ENCODE peak calls at places on chromosomes 13 and 19, in six cellular contexts. One of them, this sample, is unnamed.

GRCh38 chr19:40370997-40371801 is 18.8 kb downstream of the HIPK4 start:
- DNase-seq in stimulated activated CD8-positive, alpha-beta memory T cell treated with anti-CD3 and anti-CD28 coated beads, Interleukin-4, amount 100 ng/mL, for 1 hour: no peak
- DNase-seq in CD4-positive, alpha-beta memory T cell: no peak
- DNase-seq in fibroblast of pulmonary artery: no peak
- DNase-seq in type B pancreatic cell: no peak
- DNase-seq in astrocyte of the cerebellum: no peak
- DNase-seq in this sample: no peak

GRCh38 chr19:46898731-46899130 is 37.9 kb downstream of the ARHGAP35 start:
- DNase-seq in stimulated activated CD8-positive, alpha-beta memory T cell treated with anti-CD3 and anti-CD28 coated beads, Interleukin-4, amount 100 ng/mL, for 1 hour: no peak
- DNase-seq in CD4-positive, alpha-beta memory T cell: no peak
- DNase-seq in fibroblast of pulmonary artery: peak
- DNase-seq in type B pancreatic cell: no peak
- DNase-seq in astrocyte of the cerebellum: peak
- DNase-seq in this sample: no peak

GRCh38 chr13:44972956-44973581 is 16.2 kb downstream of the NUFIP1 start:
- DNase-seq in stimulated activated CD8-positive, alpha-beta memory T cell treated with anti-CD3 and anti-CD28 coated beads, Interleukin-4, amount 100 ng/mL, for 1 hour: no peak
- DNase-seq in CD4-positive, alpha-beta memory T cell: no peak
- DNase-seq in fibroblast of pulmonary artery: peak
- DNase-seq in type B pancreatic cell: no peak
- DNase-seq in astrocyte of the cerebellum: peak
- DNase-seq in this sample: no peak

GRCh38 chr13:98626298-98626940 is 49.5 kb upstream of the STK24 start:
- DNase-seq in stimulated activated CD8-positive, alpha-beta memory T cell treated with anti-CD3 and anti-CD28 coated beads, Interleukin-4, amount 100 ng/mL, for 1 hour: no peak
- DNase-seq in CD4-positive, alpha-beta memory T cell: no peak
- DNase-seq in fibroblast of pulmonary artery: no peak
- DNase-seq in type B pancreatic cell: no peak
- DNase-seq in astrocyte of the cerebellum: no peak
- DNase-seq in this sample: no peak

GRCh38 chr19:5130371-5131030 is 161.6 kb downstream of the KDM4B start:
- DNase-seq in stimulated activated CD8-positive, alpha-beta memory T cell treated with anti-CD3 and anti-CD28 coated beads, Interleukin-4, amount 100 ng/mL, for 1 hour: peak
- DNase-seq in CD4-positive, alpha-beta memory T cell: peak
- DNase-seq in fibroblast of pulmonary artery: no peak
- DNase-seq in type B pancreatic cell: no peak
- DNase-seq in astrocyte of the cerebellum: no peak
- DNase-seq in this sample: no peak

GRCh38 chr13:99178636-99179035 is 22.0 kb upstream of the UBAC2 start:
- DNase-seq in stimulated activated CD8-positive, alpha-beta memory T cell treated with anti-CD3 and anti-CD28 coated beads, Interleukin-4, amount 100 ng/mL, for 1 hour: no peak
- DNase-seq in CD4-positive, alpha-beta memory T cell: no peak
- DNase-seq in fibroblast of pulmonary artery: peak
- DNase-seq in type B pancreatic cell: no peak
- DNase-seq in astrocyte of the cerebellum: no peak
- DNase-seq in this sample: no peak

GRCh38 chr19:30651066-30651465 is 278.9 kb downstream of the ZNF536 start:
- DNase-seq in stimulated activated CD8-positive, alpha-beta memory T cell treated with anti-CD3 and anti-CD28 coated beads, Interleukin-4, amount 100 ng/mL, for 1 hour: no peak
- DNase-seq in CD4-positive, alpha-beta memory T cell: no peak
- DNase-seq in fibroblast of pulmonary artery: no peak
- DNase-seq in type B pancreatic cell: peak
- DNase-seq in astrocyte of the cerebellum: no peak
- DNase-seq in this sample: no peak

GRCh38 chr13:71618154-71618553 is 248.8 kb downstream of the DACH1 start:
- DNase-seq in stimulated activated CD8-positive, alpha-beta memory T cell treated with anti-CD3 and anti-CD28 coated beads, Interleukin-4, amount 100 ng/mL, for 1 hour: no peak
- DNase-seq in CD4-positive, alpha-beta memory T cell: no peak
- DNase-seq in fibroblast of pulmonary artery: peak
- DNase-seq in type B pancreatic cell: no peak
- DNase-seq in astrocyte of the cerebellum: peak
- DNase-seq in this sample: no peak

GRCh38 chr19:38319421-38320258 is at the start of gene KCNK6:
- DNase-seq in stimulated activated CD8-positive, alpha-beta memory T cell treated with anti-CD3 and anti-CD28 coated beads, Interleukin-4, amount 100 ng/mL, for 1 hour: no peak
- DNase-seq in CD4-positive, alpha-beta memory T cell: no peak
- DNase-seq in fibroblast of pulmonary artery: peak
- DNase-seq in type B pancreatic cell: no peak
- DNase-seq in astrocyte of the cerebellum: no peak
- DNase-seq in this sample: peak

GRCh38 chr19:47107953-47108746 is 5.4 kb downstream of the ZC3H4 start:
- DNase-seq in stimulated activated CD8-positive, alpha-beta memory T cell treated with anti-CD3 and anti-CD28 coated beads, Interleukin-4, amount 100 ng/mL, for 1 hour: no peak
- DNase-seq in CD4-positive, alpha-beta memory T cell: no peak
- DNase-seq in fibroblast of pulmonary artery: no peak
- DNase-seq in type B pancreatic cell: no peak
- DNase-seq in astrocyte of the cerebellum: no peak
- DNase-seq in this sample: no peak

This sample was measured in RWPE2.